ENCODE peak calls at places on chromosomes 11 and 22, in ten cellular contexts. M, P, O, F, H, B, J, N, I and T are unnamed samples.

GRCh38 chr11:2257023-2257700 is 13.2 kb downstream of the ASCL2 start:
- DNase-seq in M (no peak), P (no peak), O (no peak), F (no peak), H (no peak), B (no peak), J (no peak), N (no peak), I (no peak), T (no peak)

GRCh38 chr11:102205805-102206204 is 95.6 kb downstream of the YAP1 start:
- DNase-seq in M (no peak), P (no peak), O (no peak), F (no peak), H (no peak), B (no peak), J (no peak), N (no peak), I (no peak), T (no peak)

GRCh38 chr11:92227954-92228935 is 3.6 kb downstream of the FAT3 start:
- DNase-seq in M (no peak), P (peak; percentile 37), O (no peak), F (no peak), H (peak; percentile 26), B (no peak), J (peak; percentile 13), N (no peak), I (no peak), T (peak; percentile 11)

GRCh38 chr11:127182586-127183203 is 182.1 kb upstream of the KIRREL3 start:
- DNase-seq in M (no peak), P (no peak), O (no peak), F (no peak), H (no peak), B (no peak), J (no peak), N (no peak), I (peak; percentile 6), T (no peak)

GRCh38 chr11:312092-312816 is 1.6 kb upstream of the IFITM1 start:
- DNase-seq in M (no peak), P (no peak), O (no peak), F (no peak), H (peak; percentile 14), B (no peak), J (no peak), N (no peak), I (no peak), T (no peak)

GRCh38 chr22:46934746-46935491 is 172.5 kb downstream of the TBC1D22A start:
- DNase-seq in M (no peak), P (peak; percentile 91), O (peak; percentile 23), F (peak; percentile 84), H (peak; percentile 44), B (no peak), J (no peak), N (no peak), I (no peak), T (peak; percentile 94)

GRCh38 chr11:65625628-65626342 is 10.2 kb downstream of the PCNX3 start:
- DNase-seq in M (peak; percentile 75), P (no peak), O (peak; percentile 69), F (no peak), H (peak; percentile 62), B (no peak), J (peak; percentile 72), N (peak; percentile 31), I (peak; percentile 64), T (peak; percentile 41)

GRCh38 chr11:123454060-123454651 is 24.1 kb downstream of the GRAMD1B start:
- DNase-seq in M (no peak), P (peak; percentile 58), O (peak; percentile 81), F (no peak), H (no peak), B (no peak), J (no peak), N (no peak), I (no peak), T (no peak)

GRCh38 chr11:109237636-109238035 is 184.4 kb upstream of the C11orf87 start:
- DNase-seq in M (no peak), P (peak; percentile 50), O (no peak), F (no peak), H (no peak), B (no peak), J (no peak), N (no peak), I (no peak), T (no peak)

GRCh38 chr11:72732329-72732728 is 19.9 kb downstream of the ARAP1 start:
- DNase-seq in M (no peak), P (no peak), O (no peak), F (no peak), H (peak; percentile 53), B (peak; percentile 67), J (no peak), N (no peak), I (no peak), T (no peak)

GRCh38 chr11:36601145-36601544 is 3.1 kb upstream of the RAG2 start:
- DNase-seq in M (no peak), P (no peak), O (no peak), F (no peak), H (no peak), B (no peak), J (no peak), N (no peak), I (no peak), T (no peak)

GRCh38 chr11:128039140-128040021 is 548.0 kb downstream of the ETS1 start:
- DNase-seq in M (no peak), P (peak; percentile 90), O (no peak), F (no peak), H (peak; percentile 52), B (no peak), J (no peak), N (peak; percentile 69), I (no peak), T (peak; percentile 97)

GRCh38 chr11:24453129-24453723 is 43.6 kb upstream of the LUZP2 start:
- DNase-seq in M (no peak), P (peak; percentile 0), O (no peak), F (no peak), H (no peak), B (no peak), J (no peak), N (no peak), I (no peak), T (no peak)

GRCh38 chr11:11297578-11297977 is 55.5 kb downstream of the CSNK2A3 start:
- DNase-seq in M (no peak), P (no peak), O (no peak), F (no peak), H (no peak), B (no peak), J (no peak), N (no peak), I (no peak), T (peak; percentile 38)

GRCh38 chr11:113411536-113411935 is 24.0 kb downstream of the ANKK1 start:
- DNase-seq in M (no peak), P (no peak), O (no peak), F (no peak), H (no peak), B (no peak), J (no peak), N (no peak), I (no peak), T (no peak)

GRCh38 chr22:43081968-43082367 is 7.2 kb downstream of the TTLL1 start:
- DNase-seq in M (no peak), P (no peak), O (no peak), F (no peak), H (no peak), B (no peak), J (no peak), N (no peak), I (no peak), T (peak; percentile 77)

GRCh38 chr11:35725880-35726279 is 63.3 kb downstream of the TRIM44 start:
- DNase-seq in M (no peak), P (peak; percentile 83), O (no peak), F (no peak), H (no peak), B (no peak), J (no peak), N (no peak), I (no peak), T (peak; percentile 91)

GRCh38 chr11:67698247-67698646 is 23.8 kb upstream of the ALDH3B2 start:
- DNase-seq in M (peak; percentile 54), P (no peak), O (peak; percentile 34), F (peak; percentile 49), H (no peak), B (no peak), J (no peak), N (no peak), I (no peak), T (peak; percentile 28)
- TF ChIP-seq CTCF in M (peak; percentile 43), P (peak; percentile 16), O (no peak), F (peak; percentile 61), H (no peak), B (no peak), J (no peak), N (no peak), I (no peak), T (peak; percentile 38)

GRCh38 chr11:16087886-16088285 is 268.5 kb downstream of the SOX6 start:
- DNase-seq in M (no peak), P (no peak), O (no peak), F (no peak), H (no peak), B (no peak), J (no peak), N (no peak), I (no peak), T (no peak)
- H3K4me3 ChIP-seq in M (no peak overlapping the region), P (no peak overlapping the region), O (no peak overlapping the region), F (no peak overlapping the region), H (no peak overlapping the region), B (no peak overlapping the region), J (no peak overlapping the region), N (no peak overlapping the region), I (no peak overlapping the region), T (no peak overlapping the region)

DNA sequence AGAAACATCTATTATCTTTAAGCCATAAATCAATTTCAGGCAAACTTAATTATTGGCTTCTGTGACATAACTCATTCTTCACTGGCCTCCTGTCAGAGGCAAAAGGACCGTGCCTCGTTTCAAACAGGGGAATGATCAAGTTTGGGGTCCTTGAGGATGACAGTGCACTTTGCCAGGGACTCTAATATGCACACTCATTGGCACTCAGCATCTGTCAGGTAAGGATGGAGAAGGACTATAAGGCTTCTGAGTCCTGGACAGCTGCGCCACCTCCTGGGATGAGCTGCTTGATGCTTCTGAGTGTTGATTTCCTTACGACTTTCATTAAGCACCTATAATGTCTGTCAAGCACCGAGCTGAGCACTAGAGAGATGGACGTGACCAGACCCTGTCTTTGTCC is 20.2 kb downstream of the BPIFC start:
- DNase-seq in M (peak; percentile 45), P (no peak), O (peak; percentile 13), F (peak; percentile 37), H (no peak), B (no peak), J (peak; percentile 45), N (no peak), I (no peak), T (peak; percentile 2)
- TF ChIP-seq CTCF in M (peak; percentile 42), P (peak; percentile 4), O (peak; percentile 29), F (peak; percentile 77), H (no peak), B (no peak), J (peak; percentile 40), N (no peak), I (peak; percentile 15), T (peak; percentile 4)

DNA sequence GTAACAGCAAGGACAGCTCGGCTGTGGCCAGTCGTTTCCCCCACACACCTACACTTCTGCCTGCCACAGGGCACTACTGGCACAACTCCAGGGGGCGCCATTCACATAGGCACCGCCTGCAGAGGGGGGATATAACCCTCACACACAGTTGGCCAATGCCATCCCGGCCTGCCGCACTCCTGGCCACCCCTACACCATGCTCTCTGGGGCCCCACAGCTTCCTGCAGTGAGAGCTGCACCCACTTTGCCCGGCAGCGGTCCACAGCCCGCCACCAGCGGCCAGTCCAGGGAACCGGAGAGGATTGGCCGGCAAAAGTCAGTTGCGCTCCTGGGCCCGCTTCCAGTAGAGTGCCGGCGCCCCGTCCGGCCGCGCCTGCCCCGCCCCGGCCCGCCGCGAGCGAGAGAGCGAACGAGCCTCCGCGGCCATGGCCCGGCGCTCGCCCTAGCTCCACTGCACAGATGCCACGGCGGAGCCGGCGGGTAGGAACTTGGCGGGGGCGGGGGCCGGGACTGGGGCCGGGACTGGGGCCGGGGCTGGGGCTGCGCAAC is 25.6 kb upstream of the SUSD2 start:
- DNase-seq in M (peak; percentile 79), P (peak; percentile 71), O (peak; percentile 47), F (peak; percentile 32), H (peak; percentile 87), B (peak; percentile 94), J (peak; percentile 80), N (peak; percentile 39), I (peak; percentile 84), T (peak; percentile 61)
- H3K4me3 ChIP-seq in M (peak overlapping the region; percentile 80), P (peak overlapping the region; percentile 59), O (peak overlapping the region; percentile 83), F (peak overlapping the region; percentile 50), H (peak overlapping the region; percentile 84), B (peak overlapping the region; percentile 67), J (peak overlapping the region; percentile 56), N (peak overlapping the region; percentile 99), I (peak overlapping the region; percentile 45), T (peak overlapping the region; percentile 79)